ENCODE peak calls at places on chromosomes 3 and 15, in five cellular contexts. W is GM13976, P is Calu3, F is tibial artery, B is right atrium auricular region. Z is an unnamed sample.

GRCh38 chr15:63818191-63818590 is 15.6 kb downstream of the HERC1 start:
- DNase-seq in W (no peak), P (no peak), F (no peak), B (no peak), Z (no peak)

GRCh38 chr15:57973534-57973933 is 92.0 kb downstream of the ALDH1A2 start:
- DNase-seq in W (no peak), P (no peak), F (no peak), B (no peak), Z (no peak)

GRCh38 chr15:95018888-95019545 is 787.7 kb downstream of the MCTP2 start:
- DNase-seq in W (no peak), P (peak), F (no peak), B (no peak), Z (peak)

GRCh38 chr15:22968356-22968755 is 11.8 kb downstream of the CYFIP1 start:
- DNase-seq in W (no peak), P (no peak), F (no peak), B (no peak), Z (no peak)

GRCh38 chr3:130276203-130276803 is 69.2 kb upstream of the COL6A5 start:
- DNase-seq in W (peak), P (peak), F (no peak), B (no peak), Z (peak)

GRCh38 chr3:177979684-177980083 is 556.6 kb upstream of the KCNMB2 start:
- DNase-seq in W (no peak), P (no peak), F (no peak), B (no peak), Z (no peak)

GRCh38 chr15:78033864-78034263 is 43.6 kb downstream of the TBC1D2B start:
- DNase-seq in W (no peak), P (no peak), F (no peak), B (no peak), Z (peak)

GRCh38 chr3:82114589-82114988 is 353.1 kb upstream of the GBE1 start:
- DNase-seq in W (no peak), P (no peak), F (no peak), B (no peak), Z (no peak)

GRCh38 chr3:156175570-156175969 is 55.2 kb downstream of the KCNAB1 start:
- DNase-seq in W (no peak), P (no peak), F (no peak), B (no peak), Z (no peak)

GRCh38 chr15:90834626-90835025 is 33.8 kb upstream of the FURIN start:
- DNase-seq in W (no peak), P (no peak), F (no peak), B (no peak), Z (no peak)

GRCh38 chr3:158531334-158531733 is 39.7 kb upstream of the MLF1 start:
- DNase-seq in W (no peak), P (peak), F (no peak), B (no peak), Z (no peak)

GRCh38 chr3:158528306-158528705 is 42.7 kb upstream of the MLF1 start:
- DNase-seq in W (no peak), P (no peak), F (no peak), B (no peak), Z (no peak)

GRCh38 chr3:158532099-158532734 is 38.8 kb upstream of the MLF1 start:
- DNase-seq in W (peak), P (peak), F (no peak), B (no peak), Z (peak)
- TF ChIP-seq CTCF in W (peak), P (peak), F (peak), B (no peak), Z (peak)

GRCh38 chr3:140523600-140523999 is 154.3 kb upstream of the TRIM42 start:
- DNase-seq in W (no peak), P (no peak), F (no peak), B (no peak), Z (no peak)
- TF ChIP-seq CTCF in W (no peak), P (no peak), F (no peak), B (no peak), Z (no peak)

GRCh38 chr3:94587291-94587690 is 524.4 kb downstream of the NSUN3 start:
- DNase-seq in W (no peak), P (no peak), F (no peak), B (no peak), Z (no peak)
- TF ChIP-seq CTCF in W (no peak), P (no peak), F (no peak), B (no peak), Z (no peak)

GRCh38 chr15:54273928-54274327 is 295.7 kb downstream of the UNC13C start:
- DNase-seq in W (no peak), P (peak), F (no peak), B (no peak), Z (peak)
- TF ChIP-seq CTCF in W (no peak), P (no peak), F (no peak), B (no peak), Z (no peak)

DNA sequence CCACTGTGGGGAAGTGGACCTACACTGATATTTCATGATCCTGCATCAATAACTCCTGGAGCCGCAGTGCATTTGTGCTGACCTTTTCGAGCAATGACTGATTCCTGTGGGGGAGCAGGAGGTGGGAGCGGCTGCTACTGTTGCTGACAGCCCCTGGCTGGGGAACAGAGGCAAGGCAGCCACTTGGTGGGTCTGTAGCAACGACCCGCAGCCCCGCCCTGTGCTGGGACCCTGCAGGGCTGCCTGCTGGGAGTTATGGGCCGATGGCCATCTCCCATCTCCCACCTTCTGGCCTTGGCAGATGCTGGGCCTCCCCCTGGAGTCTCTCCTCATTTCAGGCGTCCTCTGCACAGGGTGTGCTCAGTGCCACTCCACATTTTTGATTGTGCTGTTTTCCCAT is 42.1 kb downstream of the CCDC33 start:
- DNase-seq in W (no peak), P (no peak), F (no peak), B (no peak), Z (no peak)
- TF ChIP-seq CTCF in W (no peak), P (no peak), F (no peak), B (no peak), Z (no peak)

GRCh38 chr15:42736793-42737528 is at the start of gene CDAN1:
- DNase-seq in W (peak), P (peak), F (peak), B (peak), Z (peak)
- TF ChIP-seq CTCF in W (no peak), P (no peak), F (no peak), B (no peak), Z (no peak)

Z was measured in activated CD8-positive, alpha-beta T cell treated with anti-CD3 and anti-CD28 coated beads for 36 hours.